ENCODE peak calls at places on chromosome 16, in seven cellular contexts. J is esophagus squamous epithelium, O is A172, Z is glutamatergic neuron, M is NCI-H510A treated with DMSO at 0.1 percent for 48 hours, A is HFFc6, Q is colonic mucosa. P is an unnamed sample.

GRCh38 chr16:14369734-14370598 is 260.1 kb downstream of the PARN start:
- DNase-seq in J (no peak), O (no peak), Z (no peak), M (no peak), A (no peak), Q (no peak), P (no peak)

GRCh38 chr16:16143038-16143763 is 80.1 kb downstream of the ABCC6 start:
- DNase-seq in J (no peak), O (peak), Z (no peak), M (peak), A (peak), Q (no peak), P (peak)

GRCh38 chr16:4116328-4117249 is at the start of gene ADCY9:
- DNase-seq in J (no peak), O (peak), Z (peak), M (peak), A (peak), Q (peak), P (peak)

GRCh38 chr16:65829076-65829475 is 537.4 kb upstream of the CDH5 start:
- DNase-seq in J (no peak), O (no peak), Z (no peak), M (no peak), A (no peak), Q (no peak), P (no peak)

GRCh38 chr16:89960966-89961365 is 12.4 kb downstream of the DEF8 start:
- DNase-seq in J (no peak), O (no peak), Z (no peak), M (no peak), A (no peak), Q (no peak), P (no peak)

GRCh38 chr16:78184554-78185183 is 85.2 kb downstream of the WWOX start:
- DNase-seq in J (no peak), O (no peak), Z (no peak), M (peak), A (peak), Q (no peak), P (no peak)

GRCh38 chr16:2592786-2593185 is 55.0 kb downstream of the PDPK1 start:
- DNase-seq in J (no peak), O (no peak), Z (no peak), M (no peak), A (no peak), Q (no peak), P (no peak)

GRCh38 chr16:49121636-49122035 is 160.0 kb downstream of the CBLN1 start:
- DNase-seq in J (no peak), O (no peak), Z (no peak), M (no peak), A (no peak), Q (no peak), P (no peak)

GRCh38 chr16:53745126-53745525 is 41.2 kb downstream of the FTO start:
- DNase-seq in J (no peak), O (peak), Z (no peak), M (no peak), A (peak), Q (no peak), P (no peak)

GRCh38 chr16:16062023-16062932 is 112.9 kb downstream of the ABCC1 start:
- DNase-seq in J (no peak), O (no peak), Z (no peak), M (no peak), A (no peak), Q (no peak), P (no peak)

P was measured in D341Med.